ENCODE peak calls at places on chromosomes 1 and 21, in five cellular contexts. J, N, A, G and W are unnamed samples.

GRCh38 chr1:220298470-220298869 is 26.2 kb upstream of the RAB3GAP2 start:
- DNase-seq in G (no peak), A (no peak), N (no peak), J (no peak), W (peak)

GRCh38 chr1:236530959-236531358 is 7.2 kb downstream of the LGALS8 start:
- DNase-seq in J (no peak), A (no peak), N (no peak), G (no peak), W (no peak)

GRCh38 chr1:183569141-183569540 is 21.1 kb downstream of the NCF2 start:
- DNase-seq in J (no peak), G (no peak), A (peak), N (peak), W (no peak)

GRCh38 chr1:33391669-33392068 is 39.2 kb downstream of the PHC2 start:
- DNase-seq in J (no peak), G (no peak), A (no peak), N (no peak), W (no peak)

GRCh38 chr21:29448766-29449165 is 150.0 kb downstream of the BACH1 start:
- DNase-seq in G (no peak), N (no peak), J (no peak), A (no peak), W (no peak)

GRCh38 chr1:35536551-35537162 is 20.5 kb downstream of the KIAA0319L start:
- DNase-seq in N (peak), J (no peak), G (no peak), A (no peak), W (no peak)

GRCh38 chr1:228216371-228217320 is 8.8 kb downstream of the OBSCN start:
- DNase-seq in A (no peak), N (no peak), G (no peak), J (no peak), W (no peak)

GRCh38 chr1:180916012-180916770 is 3.5 kb downstream of the KIAA1614 start:
- DNase-seq in G (no peak), N (no peak), J (no peak), A (no peak), W (peak)

GRCh38 chr1:35264861-35265260 is 3.6 kb upstream of the ZMYM4 start:
- DNase-seq in G (no peak), A (no peak), J (no peak), N (peak), W (no peak)